ENCODE peak calls at places on chromosomes 16 and 17, in five cellular contexts. J, A, R, Y and V are unnamed samples.

GRCh38 chr16:85490971-85491771 is 122.0 kb upstream of the GSE1 start:
- DNase-seq in J (peak; percentile 31), R (no peak), Y (no peak), A (no peak), V (peak; percentile 65)

GRCh38 chr16:76038097-76038496 is 239.1 kb upstream of the CNTNAP4 start:
- DNase-seq in Y (no peak), A (no peak), J (no peak), R (no peak), V (no peak)

GRCh38 chr16:82439678-82440293 is 187.0 kb upstream of the CDH13 start:
- DNase-seq in J (peak; percentile 12), Y (no peak), A (no peak), R (no peak), V (peak; percentile 35)

GRCh38 chr17:2853722-2854580 is 57.7 kb downstream of the RAP1GAP2 start:
- DNase-seq in Y (no peak), R (peak; percentile 24), A (peak; percentile 43), J (no peak), V (peak; percentile 70)

GRCh38 chr16:82643936-82644630 is 17.3 kb downstream of the CDH13 start:
- DNase-seq in A (no peak), R (no peak), Y (no peak), J (no peak), V (peak; percentile 16)

GRCh38 chr16:578232-578869 is 8.6 kb downstream of the PIGQ start:
- DNase-seq in R (no peak), A (no peak), J (no peak), Y (no peak), V (no peak)

GRCh38 chr17:31583795-31584340 is 192.4 kb downstream of the RAB11FIP4 start:
- DNase-seq in A (no peak), J (no peak), R (no peak), Y (no peak), V (no peak)

GRCh38 chr16:26791166-26791565 is 275.6 kb upstream of the C16orf82 start:
- DNase-seq in R (no peak), A (no peak), Y (no peak), J (no peak), V (no peak)

GRCh38 chr17:47844814-47845453 is 3.9 kb upstream of the SCRN2 start:
- DNase-seq in Y (no peak), R (no peak), A (no peak), J (no peak), V (no peak)

GRCh38 chr17:48479014-48479402 is 49.0 kb upstream of the SKAP1 start:
- DNase-seq in Y (no peak), J (no peak), R (no peak), A (no peak), V (no peak)

GRCh38 chr16:85065099-85065498 is 37.5 kb downstream of the KIAA0513 start:
- DNase-seq in Y (no peak), J (no peak), A (no peak), R (no peak), V (no peak)

GRCh38 chr17:322006-322780 is 30.4 kb downstream of the RPH3AL start:
- DNase-seq in J (no peak), A (no peak), R (no peak), Y (no peak), V (no peak)

GRCh38 chr17:38464251-38464722 is 36.0 kb downstream of the ARHGAP23 start:
- DNase-seq in R (peak; percentile 34), Y (no peak), A (no peak), J (no peak), V (no peak)

GRCh38 chr17:68498479-68499326 is 13.5 kb upstream of the PRKAR1A start:
- DNase-seq in R (no peak), A (no peak), Y (no peak), J (no peak), V (no peak)

GRCh38 chr17:78676415-78677302 is 99.5 kb upstream of the DNAH17 start:
- DNase-seq in J (no peak), A (no peak), R (no peak), Y (no peak), V (no peak)
- H3K36me3 ChIP-seq in J (peaks cover 30% of the 10 kb centered on the region), A (no peaks in the 10 kb centered on the region), R (peaks cover 6% of the 10 kb centered on the region), Y (peaks cover 61% of the 10 kb centered on the region), V (no peaks in the 10 kb centered on the region)

DNA sequence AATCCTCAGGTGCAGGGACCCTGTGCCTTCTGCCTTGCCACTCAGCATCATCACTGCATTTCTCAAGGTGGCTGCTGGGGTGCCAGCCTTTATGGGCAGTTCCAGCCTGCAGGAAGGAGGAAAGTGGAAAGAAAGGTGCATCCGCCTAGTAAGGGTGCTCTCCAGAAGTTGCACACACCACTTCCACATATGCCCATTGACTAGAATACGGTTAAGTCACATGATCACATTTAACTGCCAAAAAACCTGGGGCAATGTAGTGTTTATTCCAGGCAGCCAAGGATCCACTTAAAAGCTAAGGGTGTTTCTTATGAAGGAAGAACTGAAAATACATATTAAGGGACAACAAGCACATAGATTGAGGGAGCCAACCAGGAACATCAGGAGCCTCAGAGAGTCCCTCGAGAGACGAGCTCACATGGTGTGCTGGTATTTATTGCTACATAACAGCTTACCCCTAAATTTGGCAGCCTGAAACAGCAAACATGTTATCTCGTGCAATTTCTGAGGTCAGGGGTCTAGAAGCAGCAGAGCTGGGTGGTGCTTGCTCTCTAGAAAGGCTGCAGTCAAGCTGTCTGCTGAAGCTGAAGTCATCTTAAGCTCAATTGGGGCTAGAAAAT is 52.0 kb upstream of the MMP2 start:
- DNase-seq in A (no peak), J (no peak), R (no peak), Y (no peak), V (no peak)
- TF ChIP-seq EZH2 in A (no peak), J (no peak), R (no peak), Y (no peak), V (no peak)

GRCh38 chr16:89557230-89557935 is 3.1 kb upstream of the RPL13 start:
- DNase-seq in A (peak; percentile 56), J (peak; percentile 77), Y (no peak), R (peak; percentile 65), V (peak; percentile 92)

GRCh38 chr16:89556750-89557149 is 3.7 kb upstream of the RPL13 start:
- DNase-seq in Y (no peak), R (peak; percentile 49), A (no peak), J (no peak), V (no peak)

GRCh38 chr16:89560413-89561194 is at the start of gene RPL13:
- DNase-seq in A (peak; percentile 95), J (peak; percentile 93), Y (peak; percentile 67), R (peak; percentile 95), V (peak; percentile 98)

GRCh38 chr16:89555780-89556179 is 4.7 kb upstream of the RPL13 start:
- DNase-seq in R (no peak), J (no peak), A (no peak), Y (no peak), V (no peak)

GRCh38 chr16:89557936-89558490 is 2.5 kb upstream of the RPL13 start:
- DNase-seq in J (no peak), A (no peak), Y (no peak), R (no peak), V (no peak)
- H3K4me1 ChIP-seq in J (peaks cover 42% of the 10 kb centered on the region), A (peaks cover 19% of the 10 kb centered on the region), Y (peaks cover under 1% of the 10 kb centered on the region), R (peaks cover 7% of the 10 kb centered on the region), V (peaks cover 13% of the 10 kb centered on the region)

GRCh38 chr16:19860146-19861030 is 24.3 kb downstream of the GPRC5B start:
- DNase-seq in J (no peak), R (peak; percentile 96), A (peak; percentile 26), Y (no peak), V (peak; percentile 56)

GRCh38 chr16:19861069-19861468 is 23.6 kb downstream of the GPRC5B start:
- DNase-seq in R (no peak), J (no peak), A (no peak), Y (no peak), V (no peak)

GRCh38 chr16:19859166-19859565 is 25.5 kb downstream of the GPRC5B start:
- DNase-seq in R (no peak), A (no peak), J (no peak), Y (no peak), V (no peak)

GRCh38 chr16:19858654-19859018 is 26.0 kb downstream of the GPRC5B start:
- DNase-seq in J (no peak), A (no peak), R (no peak), Y (no peak), V (no peak)

DNA sequence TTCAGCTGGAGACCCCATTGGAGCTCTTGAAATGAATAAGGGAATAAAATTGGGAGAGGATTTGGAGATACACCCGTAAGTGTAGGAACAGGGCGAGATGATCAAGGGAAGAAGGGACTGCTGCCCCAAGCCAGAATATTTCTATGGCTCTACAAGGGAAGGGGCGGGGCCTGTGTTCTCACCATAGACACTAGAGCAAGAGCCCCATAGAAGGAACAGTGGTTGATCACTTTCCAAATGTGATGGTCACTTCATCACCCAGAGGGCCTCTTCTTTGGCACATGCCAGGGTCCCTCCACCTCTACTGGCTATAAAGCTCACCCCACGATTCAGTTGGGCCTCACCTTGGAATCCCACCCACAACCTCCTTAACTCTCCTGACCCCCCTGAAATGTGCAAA is 25.0 kb downstream of the GPRC5B start:
- DNase-seq in Y (no peak), A (no peak), R (no peak), J (no peak), V (no peak)
- H3K36me3 ChIP-seq in Y (no peaks in the 10 kb centered on the region), A (no peaks in the 10 kb centered on the region), R (no peaks in the 10 kb centered on the region), J (no peaks in the 10 kb centered on the region), V (no peaks in the 10 kb centered on the region)